ENCODE peak calls at places on chromosomes 13 and 19, in four cellular contexts. W is tibial artery, O is adrenal gland, Z is HL-60. U is an unnamed sample.

GRCh38 chr19:10462557-10462956 is 40.6 kb downstream of the KEAP1 start:
- DNase-seq in Z (no peak), O (no peak), W (no peak), U (no peak)

GRCh38 chr19:39745645-39746044 is 7.8 kb upstream of the CLC start:
- DNase-seq in W (no peak), O (no peak), Z (no peak), U (no peak)

GRCh38 chr13:47178090-47178950 is 281.5 kb upstream of the HTR2A start:
- DNase-seq in Z (peak; percentile 24), W (no peak), O (no peak), U (peak; percentile 9)

GRCh38 chr19:15468675-15469512 is 4.5 kb upstream of the RASAL3 start:
- DNase-seq in W (no peak), Z (no peak), O (no peak), U (no peak)

GRCh38 chr19:7417671-7418324 is 69.1 kb downstream of the ARHGEF18 start:
- DNase-seq in Z (no peak), O (no peak), W (no peak), U (peak; percentile 31)

GRCh38 chr19:18785179-18786124 is 5.7 kb downstream of the COMP start:
- DNase-seq in Z (no peak), O (peak; percentile 68), W (peak; percentile 85), U (peak; percentile 44)

GRCh38 chr13:110274687-110275086 is 32.3 kb downstream of the COL4A1 start:
- DNase-seq in O (no peak), W (no peak), Z (no peak), U (peak; percentile 54)

GRCh38 chr19:15265214-15265613 is 33.0 kb upstream of the EPHX3 start:
- DNase-seq in W (no peak), Z (no peak), O (no peak), U (no peak)

GRCh38 chr13:93145199-93145598 is 81.4 kb upstream of the GPC6 start:
- DNase-seq in W (no peak), O (no peak), Z (no peak), U (no peak)

GRCh38 chr19:1592023-1592754 is 476 bp downstream of the MBD3 start:
- DNase-seq in O (peak; percentile 86), Z (peak; percentile 86), W (peak; percentile 90), U (peak; percentile 89)

GRCh38 chr13:26971990-26972888 is 199.4 kb downstream of the USP12 start:
- DNase-seq in W (no peak), Z (peak; percentile 16), O (no peak), U (no peak)

GRCh38 chr19:49499030-49499670 is 2.9 kb downstream of the RPS11 start:
- DNase-seq in Z (no peak), O (peak; percentile 68), W (no peak), U (no peak)

GRCh38 chr19:31532034-31532433 is 182.8 kb upstream of the TSHZ3 start:
- DNase-seq in O (no peak), Z (no peak), W (no peak), U (no peak)

GRCh38 chr19:11160119-11160768 is 4.7 kb upstream of the SPC24 start:
- DNase-seq in O (no peak), Z (no peak), W (no peak), U (no peak)

GRCh38 chr19:10961763-10962536 is 1.1 kb downstream of the SMARCA4 start:
- DNase-seq in W (no peak), Z (no peak), O (no peak), U (no peak)

GRCh38 chr19:17943284-17944221 is 10.7 kb downstream of the CCDC124 start:
- DNase-seq in W (no peak), O (peak; percentile 50), Z (no peak), U (no peak)

GRCh38 chr19:52896431-52897148 is 845 bp downstream of the ZNF320 start:
- DNase-seq in W (no peak), Z (no peak), O (peak; percentile 47), U (peak; percentile 3)

GRCh38 chr19:19657397-19657783 is 6.1 kb downstream of the ATP13A1 start:
- DNase-seq in O (no peak), W (no peak), Z (no peak), U (no peak)

GRCh38 chr19:21328402-21328801 is 808 bp downstream of the ZNF708 start:
- DNase-seq in W (no peak), Z (no peak), O (no peak), U (no peak)

GRCh38 chr13:40179882-40180281 is 486.6 kb downstream of the FOXO1 start:
- DNase-seq in Z (no peak), O (no peak), W (no peak), U (no peak)

GRCh38 chr13:80873589-80873988 is 532.7 kb upstream of the SPRY2 start:
- DNase-seq in Z (peak; percentile 31), O (no peak), W (no peak), U (no peak)

GRCh38 chr19:16160943-16161560 is 12.3 kb downstream of the CIB3 start:
- DNase-seq in W (no peak), O (peak; percentile 43), Z (no peak), U (peak; percentile 30)

GRCh38 chr13:110262494-110262893 is 44.5 kb downstream of the COL4A1 start:
- DNase-seq in O (no peak), W (no peak), Z (no peak), U (no peak)

GRCh38 chr13:94595006-94595942 is 678 bp downstream of the TGDS start:
- DNase-seq in Z (no peak), O (no peak), W (no peak), U (peak; percentile 17)

GRCh38 chr13:34750078-34750703 is 191.9 kb upstream of the NBEA start:
- DNase-seq in W (no peak), Z (no peak), O (no peak), U (no peak)

GRCh38 chr13:96994030-96994848 is at the start of gene OXGR1:
- DNase-seq in O (no peak), W (no peak), Z (no peak), U (no peak)

GRCh38 chr19:50832666-50833065 is 708 bp downstream of the KLK15 start:
- DNase-seq in W (no peak), Z (no peak), O (no peak), U (no peak)

GRCh38 chr13:113405481-113406300 is 41.8 kb upstream of the GRTP1 start:
- DNase-seq in W (peak; percentile 59), O (no peak), Z (no peak), U (no peak)

GRCh38 chr13:60311527-60311926 is 85.5 kb upstream of the TDRD3 start:
- DNase-seq in Z (no peak), W (no peak), O (no peak), U (no peak)

GRCh38 chr13:23681253-23681652 is 111.0 kb downstream of the TNFRSF19 start:
- DNase-seq in W (no peak), O (no peak), Z (no peak), U (peak; percentile 60)

GRCh38 chr19:45103200-45103624 is 10.2 kb downstream of the PPP1R37 start:
- DNase-seq in O (no peak), Z (no peak), W (no peak), U (no peak)

GRCh38 chr13:38421590-38422560 is 72.2 kb downstream of the UFM1 start:
- DNase-seq in Z (no peak), W (no peak), O (no peak), U (no peak)

GRCh38 chr19:31351212-31352193 is 2.3 kb upstream of the TSHZ3 start:
- DNase-seq in Z (no peak), W (no peak), O (peak; percentile 30), U (peak; percentile 59)

GRCh38 chr19:4976412-4977298 is 7.7 kb downstream of the KDM4B start:
- DNase-seq in W (peak; percentile 91), Z (peak; percentile 94), O (peak; percentile 93), U (peak; percentile 98)

DNA sequence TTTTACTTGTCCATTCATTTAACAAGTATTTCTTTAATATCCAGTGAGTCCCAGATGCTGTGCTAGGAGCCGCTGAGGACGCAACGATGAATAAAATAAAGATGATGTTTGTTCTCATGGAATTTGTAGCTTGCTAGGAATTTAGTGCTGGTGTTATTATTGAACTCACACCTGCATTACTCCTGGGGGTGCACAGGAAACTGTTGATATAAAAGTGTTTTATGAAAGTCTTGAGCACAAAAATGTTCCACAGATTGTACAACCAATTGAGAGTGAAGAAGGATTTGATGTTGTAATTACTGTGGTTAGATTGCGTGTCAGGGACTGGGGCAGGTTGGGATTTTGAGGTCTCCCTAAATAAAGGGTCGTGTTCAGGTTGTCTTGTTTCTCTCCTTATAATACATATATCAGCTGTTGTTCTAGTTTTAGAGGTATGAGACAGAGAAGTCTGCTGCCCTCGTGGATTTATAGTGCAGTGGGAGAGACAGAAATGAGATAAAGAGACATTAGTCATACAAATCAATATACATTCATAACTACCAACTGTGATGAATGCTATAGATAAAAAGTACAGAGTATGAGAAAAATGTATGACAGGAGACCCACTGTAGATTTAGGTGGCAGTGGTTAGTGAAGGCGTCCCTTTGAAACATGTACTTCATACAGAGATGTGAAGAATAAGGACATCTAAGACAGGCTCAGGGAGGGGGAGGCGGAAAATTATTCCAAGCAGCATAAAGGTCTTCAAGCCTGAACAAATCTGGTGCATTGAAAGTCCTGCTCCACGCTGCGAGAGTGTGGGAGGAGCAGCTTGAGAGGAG is 11.3 kb downstream of the CACNG6 start:
- DNase-seq in O (no peak), Z (no peak), W (no peak), U (no peak)
- H3K4me3 ChIP-seq in O (no peak overlapping the region), Z (no peak overlapping the region), W (no peak overlapping the region), U (no peak overlapping the region)

DNA sequence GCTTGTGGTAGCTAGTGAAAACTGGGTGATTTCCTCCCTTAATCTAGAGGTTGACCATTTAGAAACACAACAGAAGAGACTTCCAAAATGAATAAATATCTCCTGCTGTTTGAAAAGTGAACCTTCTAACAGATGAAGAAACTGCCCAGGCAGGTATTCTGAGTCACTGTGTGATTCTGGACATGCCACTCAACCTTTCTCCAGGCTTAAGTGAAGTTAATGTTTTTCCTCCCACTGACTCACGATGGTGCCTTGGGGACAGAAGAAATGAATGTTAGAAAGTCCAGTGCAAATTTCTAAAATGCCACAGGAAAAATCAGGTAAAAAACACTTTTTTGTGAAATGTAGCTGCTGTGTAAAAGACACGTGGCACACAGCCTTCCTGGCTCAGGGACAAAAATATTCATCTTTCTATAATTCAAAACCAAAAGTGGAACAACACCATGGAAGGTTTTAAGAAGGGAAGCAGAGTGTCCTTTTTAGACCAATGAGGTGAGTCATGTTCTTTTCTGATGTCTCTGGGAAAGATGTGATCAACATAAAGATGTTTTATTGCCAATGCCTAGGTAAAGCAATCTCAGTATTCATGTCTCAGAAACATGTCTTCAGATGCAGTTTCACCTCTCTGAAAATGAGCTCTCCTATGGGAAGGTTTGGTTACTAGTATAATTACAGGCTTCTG is 9.1 kb downstream of the UBE2L5 start:
- DNase-seq in W (no peak), Z (no peak), O (no peak), U (no peak)
- H3K4me3 ChIP-seq in W (no peak overlapping the region), Z (no peak overlapping the region), O (no peak overlapping the region), U (no peak overlapping the region)

GRCh38 chr13:24709186-24709913 is 29.1 kb downstream of the ATP12A start:
- DNase-seq in O (no peak), W (no peak), Z (no peak), U (no peak)
- H3K4me3 ChIP-seq in O (no peak overlapping the region), W (no peak overlapping the region), Z (no peak overlapping the region), U (no peak overlapping the region)

DNA sequence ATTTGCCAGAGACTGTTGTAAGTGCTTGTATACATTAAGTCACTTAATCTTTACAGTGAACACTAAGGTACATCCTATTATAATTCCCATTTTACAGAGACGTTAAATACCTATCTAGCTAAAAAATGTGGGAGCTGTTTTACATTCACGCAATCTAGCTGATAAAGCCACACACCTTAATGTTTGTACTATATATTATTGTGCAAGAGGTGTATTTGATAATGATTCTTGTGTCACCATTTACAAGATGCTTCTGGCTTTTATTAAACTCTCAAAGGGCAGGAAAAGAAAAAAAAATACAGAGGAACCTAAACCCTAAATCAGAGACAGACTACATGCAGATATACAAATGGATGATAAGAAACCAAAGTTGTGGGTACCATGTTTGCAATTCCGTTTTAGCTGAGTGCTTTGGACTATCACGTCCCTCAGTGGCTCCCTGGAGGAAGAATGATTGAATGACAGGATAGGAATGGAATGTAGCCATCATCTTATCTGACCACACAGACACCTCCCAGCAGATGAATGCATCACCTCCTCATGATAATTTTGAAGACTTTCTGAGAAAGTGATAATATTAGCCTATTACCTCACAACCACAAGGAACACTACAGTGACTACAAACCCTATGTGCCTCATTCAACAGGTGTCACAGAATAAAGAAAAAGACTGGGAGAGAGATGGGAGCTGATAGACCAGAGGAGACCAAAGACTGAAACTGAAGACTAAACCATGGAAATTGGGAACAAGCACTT is 230.5 kb upstream of the SERP2 start:
- DNase-seq in Z (no peak), W (no peak), O (no peak), U (no peak)
- H3K4me3 ChIP-seq in Z (no peak overlapping the region), W (peak overlapping the region; percentile 61), O (no peak overlapping the region), U (no peak overlapping the region)

U was measured in AG10803.